ENCODE peak calls at places on chromosomes 16 and 17, in four cellular contexts. One of them, this sample, is unnamed.

GRCh38 chr16:6157806-6158205 is 1060.2 kb upstream of the EEF2KMT start:
- DNase-seq in NCI-H1436: no peak
- DNase-seq in AG08396: no peak
- DNase-seq in NCI-H1092 treated with DMSO at 0.1 percent for 48 hours: no peak
- DNase-seq in this sample: no peak

GRCh38 chr16:82368041-82368440 is 198.0 kb upstream of the MPHOSPH6 start:
- DNase-seq in AG08396: peak; percentile 13
- DNase-seq in NCI-H1092 treated with DMSO at 0.1 percent for 48 hours: peak; percentile 27
- DNase-seq in NCI-H1436: no peak
- DNase-seq in this sample: peak; percentile 26

GRCh38 chr16:168424-168823 is 2.6 kb downstream of the HBM start:
- DNase-seq in AG08396: peak; percentile 10
- DNase-seq in NCI-H1092 treated with DMSO at 0.1 percent for 48 hours: no peak
- DNase-seq in NCI-H1436: no peak
- DNase-seq in this sample: no peak

GRCh38 chr17:27825459-27825858 is 25.1 kb upstream of the NOS2 start:
- DNase-seq in NCI-H1436: no peak
- DNase-seq in NCI-H1092 treated with DMSO at 0.1 percent for 48 hours: no peak
- DNase-seq in AG08396: no peak
- DNase-seq in this sample: no peak

GRCh38 chr16:12323007-12323699 is 346.6 kb downstream of the SNX29 start:
- DNase-seq in AG08396: no peak
- DNase-seq in NCI-H1092 treated with DMSO at 0.1 percent for 48 hours: no peak
- DNase-seq in NCI-H1436: no peak
- DNase-seq in this sample: no peak

GRCh38 chr17:62666801-62667591 is 39.5 kb downstream of the MRC2 start:
- DNase-seq in NCI-H1436: no peak
- DNase-seq in NCI-H1092 treated with DMSO at 0.1 percent for 48 hours: no peak
- DNase-seq in AG08396: no peak
- DNase-seq in this sample: no peak

GRCh38 chr17:9150407-9151090 is 129.2 kb downstream of the NTN1 start:
- DNase-seq in NCI-H1436: no peak
- DNase-seq in NCI-H1092 treated with DMSO at 0.1 percent for 48 hours: no peak
- DNase-seq in AG08396: no peak
- DNase-seq in this sample: peak; percentile 3

GRCh38 chr17:62750502-62751349 is 57.4 kb downstream of the MARCHF10 start:
- DNase-seq in NCI-H1092 treated with DMSO at 0.1 percent for 48 hours: peak; percentile 70
- DNase-seq in NCI-H1436: no peak
- DNase-seq in AG08396: no peak
- DNase-seq in this sample: no peak

GRCh38 chr16:67936876-67937605 is 391 bp upstream of the PSMB10 start:
- DNase-seq in NCI-H1092 treated with DMSO at 0.1 percent for 48 hours: no peak
- DNase-seq in AG08396: no peak
- DNase-seq in NCI-H1436: no peak
- DNase-seq in this sample: peak; percentile 63

GRCh38 chr17:9522074-9522473 is 53.5 kb downstream of the STX8 start:
- DNase-seq in AG08396: peak; percentile 29
- DNase-seq in NCI-H1092 treated with DMSO at 0.1 percent for 48 hours: peak; percentile 14
- DNase-seq in NCI-H1436: peak; percentile 39
- DNase-seq in this sample: peak; percentile 74

GRCh38 chr16:8120001-8120400 is 470.3 kb downstream of the TMEM114 start:
- DNase-seq in NCI-H1092 treated with DMSO at 0.1 percent for 48 hours: no peak
- DNase-seq in NCI-H1436: no peak
- DNase-seq in AG08396: no peak
- DNase-seq in this sample: no peak

GRCh38 chr17:50332196-50332595 is 13.7 kb upstream of the XYLT2 start:
- DNase-seq in NCI-H1092 treated with DMSO at 0.1 percent for 48 hours: no peak
- DNase-seq in AG08396: no peak
- DNase-seq in NCI-H1436: no peak
- DNase-seq in this sample: no peak

GRCh38 chr17:27552467-27552779 is 78.6 kb upstream of the LGALS9 start:
- DNase-seq in NCI-H1436: no peak
- DNase-seq in NCI-H1092 treated with DMSO at 0.1 percent for 48 hours: no peak
- DNase-seq in AG08396: no peak
- DNase-seq in this sample: peak; percentile 49

GRCh38 chr16:46918905-46919792 is 35.0 kb downstream of the GPT2 start:
- DNase-seq in AG08396: no peak
- DNase-seq in NCI-H1092 treated with DMSO at 0.1 percent for 48 hours: no peak
- DNase-seq in NCI-H1436: no peak
- DNase-seq in this sample: no peak

GRCh38 chr17:16215002-16215272 is 397 bp downstream of the NCOR1 start:
- DNase-seq in NCI-H1436: no peak
- DNase-seq in NCI-H1092 treated with DMSO at 0.1 percent for 48 hours: peak; percentile 38
- DNase-seq in AG08396: peak; percentile 51
- DNase-seq in this sample: peak; percentile 24

GRCh38 chr17:79045830-79046500 is 22.0 kb downstream of the C1QTNF1 start:
- DNase-seq in NCI-H1092 treated with DMSO at 0.1 percent for 48 hours: peak; percentile 62
- DNase-seq in NCI-H1436: peak; percentile 71
- DNase-seq in AG08396: peak; percentile 87
- DNase-seq in this sample: peak; percentile 77

GRCh38 chr16:75107505-75107904 is 9.1 kb downstream of the LDHD start:
- DNase-seq in NCI-H1092 treated with DMSO at 0.1 percent for 48 hours: no peak
- DNase-seq in NCI-H1436: no peak
- DNase-seq in AG08396: no peak
- DNase-seq in this sample: no peak

GRCh38 chr17:17125136-17126084 is 80.7 kb downstream of the PLD6 start:
- DNase-seq in NCI-H1092 treated with DMSO at 0.1 percent for 48 hours: no peak
- DNase-seq in NCI-H1436: no peak
- DNase-seq in AG08396: no peak
- DNase-seq in this sample: no peak

GRCh38 chr17:48619821-48620496 is 4.9 kb upstream of the HOXB8 start:
- DNase-seq in NCI-H1092 treated with DMSO at 0.1 percent for 48 hours: no peak
- DNase-seq in AG08396: no peak
- DNase-seq in NCI-H1436: no peak
- DNase-seq in this sample: no peak

GRCh38 chr17:4771519-4772234 is at the start of gene TM4SF5:
- DNase-seq in NCI-H1436: no peak
- DNase-seq in AG08396: no peak
- DNase-seq in NCI-H1092 treated with DMSO at 0.1 percent for 48 hours: peak; percentile 48
- DNase-seq in this sample: no peak

GRCh38 chr16:766820-767640 is 6.5 kb downstream of the MSLN start:
- DNase-seq in NCI-H1092 treated with DMSO at 0.1 percent for 48 hours: no peak
- DNase-seq in AG08396: no peak
- DNase-seq in NCI-H1436: no peak
- DNase-seq in this sample: no peak